ENCODE peak calls at places on chromosomes 1 and 21, in six cellular contexts. G, F, O, C, N and D are unnamed samples.
A peak's percentile ranks its signal among the peaks of the same experiment; 100 is the strongest.

GRCh38 chr1:93638981-93639380 is 42.7 kb downstream of the BCAR3 start:
- DNase-seq in G (no peak), F (no peak), O (no peak), C (no peak), N (no peak), D (no peak)

GRCh38 chr21:15775981-15776380 is 46.2 kb downstream of the USP25 start:
- DNase-seq in G (peak; percentile 89), F (peak; percentile 88), O (peak; percentile 85), C (peak; percentile 92), N (peak; percentile 76), D (peak; percentile 76)

GRCh38 chr1:9755441-9755995 is 68.2 kb downstream of the CLSTN1 start:
- DNase-seq in G (no peak), F (no peak), O (no peak), C (no peak), N (no peak), D (no peak)

GRCh38 chr21:44424608-44425306 is 30.6 kb upstream of the LRRC3 start:
- DNase-seq in G (no peak), F (no peak), O (no peak), C (no peak), N (no peak), D (no peak)

GRCh38 chr1:89836252-89836996 is 15.6 kb downstream of the LRRC8D start:
- DNase-seq in G (no peak), F (no peak), O (no peak), C (no peak), N (no peak), D (no peak)

GRCh38 chr1:75132421-75133381 is 1.5 kb upstream of the LHX8 start:
- DNase-seq in G (no peak), F (no peak), O (no peak), C (no peak), N (no peak), D (no peak)

GRCh38 chr1:228900099-228900965 is 165.1 kb downstream of the RHOU start:
- DNase-seq in G (peak; percentile 22), F (no peak), O (peak; percentile 36), C (peak; percentile 64), N (peak; percentile 52), D (peak; percentile 11)

GRCh38 chr1:159854693-159855192 is 7.7 kb downstream of the VSIG8 start:
- DNase-seq in G (peak; percentile 77), F (peak; percentile 95), O (peak; percentile 95), C (peak; percentile 88), N (peak; percentile 88), D (peak; percentile 64)

GRCh38 chr1:18875107-18875795 is 15.8 kb upstream of the TAS1R2 start:
- DNase-seq in G (peak; percentile 77), F (peak; percentile 84), O (peak; percentile 90), C (peak; percentile 94), N (peak; percentile 85), D (peak; percentile 45)

GRCh38 chr1:218479436-218480115 is 134.4 kb downstream of the TGFB2 start:
- DNase-seq in G (peak; percentile 74), F (peak; percentile 67), O (peak; percentile 50), C (peak; percentile 84), N (peak; percentile 83), D (peak; percentile 38)

DNA sequence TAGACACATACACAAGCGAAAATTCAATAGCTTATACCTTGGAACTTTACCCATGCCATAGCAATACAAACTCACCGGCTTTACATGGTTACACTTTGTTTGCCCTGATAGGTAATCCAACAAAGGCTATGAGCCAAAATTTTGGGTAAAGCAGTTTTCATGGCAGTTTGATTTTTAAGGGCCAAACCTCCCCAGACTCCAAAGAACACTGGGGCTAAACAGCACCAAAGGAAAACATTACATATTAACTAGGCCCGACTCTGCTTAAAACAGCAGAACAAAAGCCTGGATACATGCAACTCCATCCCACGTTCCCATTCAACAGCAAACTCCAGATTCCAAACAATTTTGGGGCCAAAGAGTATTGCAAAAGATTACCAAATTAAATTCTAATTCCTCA is 4.4 kb upstream of the TMEM125 start:
- DNase-seq in G (no peak), F (no peak), O (no peak), C (no peak), N (no peak), D (no peak)
- H3K4me3 ChIP-seq in G (no peak overlapping the region), F (no peak overlapping the region), O (no peak overlapping the region), C (no peak overlapping the region), N (no peak overlapping the region), D (no peak overlapping the region)

DNA sequence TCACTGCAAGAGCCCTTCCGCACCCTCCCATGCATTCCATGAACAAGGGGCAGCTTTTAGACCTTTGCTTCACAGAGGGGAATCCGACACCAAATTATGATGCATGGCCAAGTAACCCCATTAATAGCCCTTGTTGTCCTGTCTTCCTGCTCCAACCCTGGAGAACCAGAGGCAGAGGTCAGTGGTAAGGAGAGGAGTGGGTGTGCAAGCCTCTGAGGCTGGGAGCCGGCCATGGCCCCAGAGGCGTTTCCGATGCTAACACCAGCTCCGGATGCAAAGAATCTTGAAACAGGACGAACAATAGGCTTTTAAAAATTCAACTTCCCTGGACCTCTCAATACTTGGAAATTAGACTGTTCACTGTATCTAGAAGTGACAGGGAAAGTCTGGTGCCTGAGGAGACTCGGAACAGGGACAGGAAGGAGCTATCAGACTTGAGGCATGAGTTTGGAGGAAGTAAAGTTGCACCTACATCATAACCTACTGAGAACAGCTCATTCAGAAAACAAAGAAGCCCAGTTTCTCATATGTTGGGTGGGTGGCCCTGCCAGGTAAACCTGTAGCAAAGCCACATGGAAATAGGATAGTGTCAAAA is 101.2 kb upstream of the ERG start:
- DNase-seq in G (no peak), F (no peak), O (no peak), C (no peak), N (no peak), D (no peak)
- H3K4me3 ChIP-seq in G (no peak overlapping the region), F (no peak overlapping the region), O (no peak overlapping the region), C (no peak overlapping the region), N (no peak overlapping the region), D (no peak overlapping the region)

DNA sequence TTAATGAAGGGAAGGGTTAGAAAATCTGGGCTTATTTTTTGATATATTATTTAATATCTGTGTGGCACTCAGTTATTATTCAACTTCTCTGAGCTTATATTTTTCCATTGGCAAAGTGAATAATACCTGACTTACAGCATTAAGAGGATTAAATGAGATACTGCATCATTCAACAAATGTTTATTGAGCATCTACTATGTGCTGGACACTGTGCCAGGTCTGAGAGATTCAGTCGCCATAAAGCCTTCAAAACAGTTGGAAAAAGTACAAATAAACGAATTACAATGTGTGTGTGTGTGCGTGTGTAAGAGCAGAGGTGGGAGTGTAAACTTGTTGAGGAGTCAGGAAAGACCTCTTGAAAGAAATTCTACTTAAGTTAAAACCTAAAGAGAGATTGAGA is 87.9 kb upstream of the CD53 start:
- DNase-seq in G (no peak), F (no peak), O (no peak), C (no peak), N (no peak), D (no peak)
- H3K4me3 ChIP-seq in G (no peak overlapping the region), F (no peak overlapping the region), O (no peak overlapping the region), C (no peak overlapping the region), N (no peak overlapping the region), D (no peak overlapping the region)

GRCh38 chr1:200040516-200041138 is 13.1 kb downstream of the NR5A2 start:
- DNase-seq in G (no peak), F (no peak), O (peak; percentile 16), C (peak; percentile 48), N (no peak), D (no peak)

GRCh38 chr1:200042437-200043329 is 15.2 kb downstream of the NR5A2 start:
- DNase-seq in G (no peak), F (peak; percentile 41), O (peak; percentile 28), C (no peak), N (peak; percentile 32), D (no peak)

GRCh38 chr1:200042119-200042436 is 14.6 kb downstream of the NR5A2 start:
- DNase-seq in G (no peak), F (peak; percentile 15), O (peak; percentile 14), C (no peak), N (no peak), D (no peak)

GRCh38 chr1:200041337-200042118 is 14.0 kb downstream of the NR5A2 start:
- DNase-seq in G (no peak), F (no peak), O (peak; percentile 8), C (no peak), N (no peak), D (no peak)

DNA sequence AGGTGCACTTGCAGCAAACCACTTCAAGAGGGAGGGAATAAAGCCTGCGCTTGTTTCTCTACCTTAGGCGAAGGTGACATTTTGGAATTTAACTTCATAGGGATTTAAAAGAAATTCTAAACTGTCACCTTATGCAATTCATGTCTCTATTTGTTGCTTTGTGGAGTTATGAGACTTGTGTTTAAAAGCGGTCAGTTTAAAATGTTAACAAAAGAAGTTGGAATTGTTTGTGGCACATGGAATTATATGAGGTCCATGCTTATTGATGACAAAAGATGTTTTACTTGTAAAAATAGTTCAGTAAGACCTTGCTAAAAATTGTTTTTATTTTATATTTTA is 15.8 kb downstream of the NR5A2 start:
- DNase-seq in G (no peak), F (no peak), O (no peak), C (no peak), N (no peak), D (no peak)
- H3K4me3 ChIP-seq in G (peak overlapping the region; percentile 56), F (no peak overlapping the region), O (no peak overlapping the region), C (no peak overlapping the region), N (no peak overlapping the region), D (no peak overlapping the region)

DNA sequence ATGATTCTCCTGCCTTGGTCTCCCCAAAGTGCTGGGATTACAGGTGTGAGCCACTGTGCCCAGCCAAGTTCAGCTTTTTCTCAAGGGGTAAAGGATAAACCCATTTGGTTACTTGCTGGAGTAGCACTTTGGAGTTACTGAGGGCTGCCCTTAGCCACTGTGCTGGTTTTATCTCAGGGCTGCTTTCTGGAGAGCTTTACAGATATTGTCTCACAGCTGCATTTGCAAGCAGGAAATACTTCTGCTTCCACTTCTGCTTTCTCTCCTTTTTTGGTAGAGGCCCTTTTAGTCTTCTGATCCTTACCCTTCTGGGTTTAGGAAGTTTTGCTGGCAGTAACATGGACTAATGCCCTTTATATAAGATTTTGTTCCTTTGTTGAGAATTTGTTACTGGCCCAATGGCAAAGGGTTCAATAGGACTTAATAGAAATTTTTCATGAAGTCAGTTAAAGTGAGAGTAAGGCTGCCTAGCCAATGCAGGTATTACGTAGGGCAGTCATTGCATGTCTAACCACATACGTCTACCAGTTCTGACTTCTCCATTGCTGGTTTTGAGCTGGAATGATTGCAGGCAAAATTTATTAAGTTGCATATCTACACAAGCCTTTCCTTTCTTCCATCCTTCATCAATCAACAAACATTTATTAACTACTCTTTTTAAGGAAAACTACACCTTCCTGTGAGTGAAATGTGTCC is 24.4 kb downstream of the CAP1 start:
- DNase-seq in G (no peak), F (no peak), O (no peak), C (no peak), N (no peak), D (no peak)
- H3K4me3 ChIP-seq in G (no peak overlapping the region), F (no peak overlapping the region), O (no peak overlapping the region), C (no peak overlapping the region), N (no peak overlapping the region), D (no peak overlapping the region)

DNA sequence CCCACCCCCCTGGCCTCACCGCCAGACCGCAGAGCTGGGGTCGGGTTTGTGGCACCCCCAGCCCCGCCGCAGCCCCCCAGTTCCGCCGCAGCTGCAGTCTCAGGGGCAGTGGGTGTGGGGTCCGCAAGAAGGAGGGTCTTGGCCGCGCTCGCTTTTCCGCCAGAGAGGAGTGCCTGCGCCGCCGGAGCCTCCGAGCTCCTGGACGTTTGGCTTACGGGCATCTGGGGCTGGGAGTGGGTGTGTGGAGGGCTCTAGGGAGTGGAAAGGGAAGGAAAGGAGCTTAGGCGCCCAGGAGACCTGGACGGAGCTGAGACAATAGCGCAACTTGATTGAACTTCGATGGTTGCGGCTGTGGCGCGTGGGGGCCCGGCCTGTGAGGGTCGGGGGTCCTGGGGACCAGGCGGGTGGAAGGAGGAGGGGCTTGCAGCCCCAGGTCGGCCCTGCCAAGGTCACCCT is 88.8 kb upstream of the IPO9 start:
- DNase-seq in G (no peak), F (peak; percentile 61), O (no peak), C (peak; percentile 56), N (no peak), D (no peak)
- H3K4me3 ChIP-seq in G (peak overlapping the region; percentile 36), F (peak overlapping the region; percentile 85), O (peak overlapping the region; percentile 51), C (peak overlapping the region; percentile 84), N (peak overlapping the region; percentile 59), D (peak overlapping the region; percentile 69)

GRCh38 chr1:79633456-79633855 is 626.9 kb upstream of the ADGRL4 start:
- DNase-seq in G (peak; percentile 83), F (peak; percentile 87), O (peak; percentile 84), C (peak; percentile 43), N (peak; percentile 75), D (peak; percentile 56)
- H3K4me3 ChIP-seq in G (no peak overlapping the region), F (no peak overlapping the region), O (no peak overlapping the region), C (no peak overlapping the region), N (no peak overlapping the region), D (no peak overlapping the region)